ENCODE peak calls at places on chromosomes 5 and 9, in ten cellular contexts. S is AG09309; R is fibroblast of pulmonary artery; V is cardiac fibroblast; U is left lung; G is A549; P is AG10803; J is CD8-positive, alpha-beta T cell; E is GM12865; W is B cell. Z is an unnamed sample.

GRCh38 chr5:178624626-178625546 is 2.0 kb downstream of the CLK4 start:
- DNase-seq in S (no peak), R (no peak), V (peak), U (no peak), G (no peak), P (peak), J (no peak), E (peak), W (no peak), Z (no peak)

GRCh38 chr9:108244676-108245075 is 611.1 kb downstream of the ACTL7B start:
- DNase-seq in S (no peak), R (no peak), V (no peak), U (no peak), G (no peak), P (no peak), J (no peak), E (no peak), W (no peak), Z (no peak)

GRCh38 chr9:121778252-121779225 is 127.1 kb downstream of the DAB2IP start:
- DNase-seq in S (no peak), R (peak), V (peak), U (no peak), G (no peak), P (peak), J (no peak), E (no peak), W (no peak), Z (no peak)

GRCh38 chr9:131999692-132000551 is 79.7 kb downstream of the MED27 start:
- DNase-seq in S (peak), R (peak), V (peak), U (no peak), G (no peak), P (peak), J (no peak), E (no peak), W (no peak), Z (no peak)

GRCh38 chr5:98769256-98770157 is 4.0 kb upstream of the RGMB start:
- DNase-seq in S (no peak), R (peak), V (peak), U (no peak), G (peak), P (peak), J (no peak), E (peak), W (peak), Z (peak)

GRCh38 chr5:11904270-11904906 is at the start of gene CTNND2:
- DNase-seq in S (no peak), R (no peak), V (peak), U (no peak), G (peak), P (no peak), J (no peak), E (no peak), W (no peak), Z (peak)

GRCh38 chr9:130461218-130461630 is 16.5 kb downstream of the ASS1 start:
- DNase-seq in S (no peak), R (peak), V (peak), U (peak), G (peak), P (no peak), J (peak), E (peak), W (peak), Z (peak)

GRCh38 chr5:8188874-8189588 is 320.1 kb downstream of the MTRR start:
- DNase-seq in S (no peak), R (no peak), V (no peak), U (no peak), G (no peak), P (no peak), J (no peak), E (no peak), W (no peak), Z (no peak)

GRCh38 chr9:86487222-86487841 is 133.1 kb upstream of the TUT7 start:
- DNase-seq in S (peak), R (peak), V (peak), U (no peak), G (peak), P (peak), J (no peak), E (peak), W (no peak), Z (peak)

GRCh38 chr9:95333426-95333825 is 15.9 kb upstream of the FANCC start:
- DNase-seq in S (no peak), R (peak), V (peak), U (no peak), G (no peak), P (peak), J (no peak), E (no peak), W (no peak), Z (no peak)

GRCh38 chr9:95341262-95342011 is 23.9 kb upstream of the FANCC start:
- DNase-seq in S (no peak), R (peak), V (peak), U (no peak), G (peak), P (peak), J (no peak), E (no peak), W (no peak), Z (no peak)

GRCh38 chr9:95332860-95333259 is 15.4 kb upstream of the FANCC start:
- DNase-seq in S (no peak), R (no peak), V (no peak), U (no peak), G (peak), P (no peak), J (no peak), E (no peak), W (no peak), Z (no peak)

GRCh38 chr9:95338243-95338642 is 20.7 kb upstream of the FANCC start:
- DNase-seq in S (no peak), R (no peak), V (no peak), U (no peak), G (no peak), P (no peak), J (no peak), E (no peak), W (no peak), Z (no peak)

GRCh38 chr9:95336281-95336680 is 18.8 kb upstream of the FANCC start:
- DNase-seq in S (no peak), R (peak), V (peak), U (no peak), G (peak), P (no peak), J (peak), E (peak), W (no peak), Z (no peak)
- TF ChIP-seq CTCF in S (peak), R (peak), V (peak), U (peak), G (peak), P (peak), J (peak), E (peak), W (peak), Z (no peak)

GRCh38 chr5:173989432-173990082 is 587 bp downstream of the C5orf47 start:
- DNase-seq in S (no peak), R (no peak), V (no peak), U (no peak), G (no peak), P (no peak), J (no peak), E (no peak), W (no peak), Z (no peak)

GRCh38 chr5:173988554-173989431 is at the start of gene C5orf47:
- DNase-seq in S (no peak), R (no peak), V (no peak), U (no peak), G (no peak), P (no peak), J (no peak), E (no peak), W (no peak), Z (no peak)

GRCh38 chr5:173981362-173981761 is 7.6 kb upstream of the C5orf47 start:
- DNase-seq in S (no peak), R (no peak), V (no peak), U (no peak), G (no peak), P (no peak), J (no peak), E (no peak), W (no peak), Z (no peak)

DNA sequence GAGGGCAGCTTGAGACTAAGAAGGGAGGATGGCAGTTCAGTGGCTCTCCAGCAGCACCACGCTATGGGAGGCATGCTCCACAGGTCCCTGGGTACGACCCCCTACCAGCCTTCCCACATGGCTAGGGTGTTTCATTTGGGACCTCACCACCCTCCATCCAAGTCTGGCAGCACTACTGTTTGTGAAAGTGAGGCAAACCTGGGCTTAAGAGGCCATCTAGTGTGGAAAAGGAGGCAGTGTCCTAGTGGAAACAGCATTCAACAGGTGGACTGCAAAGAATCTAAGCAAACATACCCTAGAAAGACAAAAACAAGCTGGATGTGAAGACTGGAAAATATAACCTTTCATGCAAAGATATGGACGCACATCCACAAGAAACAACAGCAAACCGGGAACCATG is 4.8 kb upstream of the C5orf47 start:
- DNase-seq in S (no peak), R (peak), V (peak), U (no peak), G (peak), P (no peak), J (no peak), E (peak), W (no peak), Z (no peak)
- TF ChIP-seq CTCF in S (peak), R (peak), V (peak), U (no peak), G (peak), P (peak), J (no peak), E (peak), W (no peak), Z (no peak)

DNA sequence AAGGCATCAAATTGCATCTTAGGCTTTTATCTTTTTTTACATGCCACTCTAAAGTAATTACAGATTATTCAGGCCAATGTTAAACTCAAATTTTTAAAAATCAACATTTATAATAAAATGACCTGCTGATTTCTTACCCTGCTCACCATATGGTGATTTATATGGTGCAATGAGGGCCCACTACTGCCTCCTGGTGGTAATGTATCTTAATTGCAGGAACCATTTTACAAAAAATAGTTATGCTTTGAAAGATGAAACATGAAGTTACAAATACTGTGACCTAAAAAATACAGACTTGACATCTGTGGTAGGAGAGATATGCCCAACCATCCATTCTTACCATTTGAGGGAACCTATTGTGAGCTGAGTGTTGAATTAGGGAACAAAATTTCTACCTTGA is 292.6 kb upstream of the TAS2R1 start:
- DNase-seq in S (no peak), R (no peak), V (no peak), U (no peak), G (peak), P (no peak), J (no peak), E (no peak), W (no peak), Z (no peak)
- TF ChIP-seq CTCF in S (peak), R (peak), V (peak), U (no peak), G (peak), P (peak), J (peak), E (peak), W (peak), Z (no peak)

GRCh38 chr5:61357745-61358144 is 25.7 kb downstream of the ZSWIM6 start:
- DNase-seq in S (no peak), R (no peak), V (no peak), U (no peak), G (peak), P (no peak), J (no peak), E (peak), W (no peak), Z (no peak)
- TF ChIP-seq CTCF in S (no peak), R (peak), V (peak), U (no peak), G (no peak), P (peak), J (peak), E (peak), W (peak), Z (peak)

GRCh38 chr5:139383275-139383992 is at the start of gene SLC23A1:
- DNase-seq in S (no peak), R (no peak), V (peak), U (no peak), G (peak), P (peak), J (no peak), E (no peak), W (no peak), Z (no peak)

GRCh38 chr5:139384591-139385051 is 1.5 kb upstream of the SLC23A1 start:
- DNase-seq in S (no peak), R (no peak), V (no peak), U (no peak), G (no peak), P (no peak), J (no peak), E (peak), W (no peak), Z (no peak)

GRCh38 chr5:139383993-139384590 is 995 bp upstream of the SLC23A1 start:
- DNase-seq in S (no peak), R (no peak), V (no peak), U (no peak), G (no peak), P (no peak), J (no peak), E (no peak), W (no peak), Z (no peak)

GRCh38 chr5:139386039-139386438 is 2.9 kb upstream of the SLC23A1 start:
- DNase-seq in S (no peak), R (no peak), V (no peak), U (no peak), G (no peak), P (no peak), J (no peak), E (no peak), W (no peak), Z (no peak)

GRCh38 chr5:139385061-139385889 is 2.2 kb upstream of the SLC23A1 start:
- DNase-seq in S (no peak), R (no peak), V (no peak), U (no peak), G (no peak), P (no peak), J (no peak), E (peak), W (peak), Z (peak)
- TF ChIP-seq CTCF in S (no peak), R (no peak), V (no peak), U (no peak), G (no peak), P (peak), J (no peak), E (no peak), W (no peak), Z (no peak)

GRCh38 chr5:181045316-181045715 is 5.2 kb downstream of the BTNL9 start:
- DNase-seq in S (no peak), R (no peak), V (no peak), U (no peak), G (no peak), P (no peak), J (no peak), E (peak), W (no peak), Z (no peak)

GRCh38 chr5:181044662-181045305 is 4.7 kb downstream of the BTNL9 start:
- DNase-seq in S (no peak), R (no peak), V (no peak), U (no peak), G (no peak), P (no peak), J (no peak), E (peak), W (no peak), Z (no peak)

GRCh38 chr5:181047288-181047687 is 7.2 kb downstream of the BTNL9 start:
- DNase-seq in S (no peak), R (no peak), V (no peak), U (no peak), G (no peak), P (no peak), J (no peak), E (no peak), W (no peak), Z (no peak)

GRCh38 chr5:181050016-181050415 is 9.9 kb downstream of the BTNL9 start:
- DNase-seq in S (no peak), R (no peak), V (no peak), U (no peak), G (no peak), P (no peak), J (no peak), E (no peak), W (no peak), Z (no peak)

GRCh38 chr5:181047921-181048320 is 7.9 kb downstream of the BTNL9 start:
- DNase-seq in S (no peak), R (no peak), V (no peak), U (no peak), G (no peak), P (no peak), J (no peak), E (no peak), W (no peak), Z (no peak)
- TF ChIP-seq CTCF in S (no peak), R (no peak), V (no peak), U (no peak), G (no peak), P (no peak), J (no peak), E (no peak), W (no peak), Z (no peak)